ENCODE peak calls at places on chromosomes 3 and 15, in five cellular contexts. Y is neuronal stem cell, H is H1, E is mesenchymal stem cell, R is trophoblast cell. C is an unnamed sample.

GRCh38 chr3:24494616-24495333 is at the start of gene THRB:
- DNase-seq in Y (peak), H (peak), E (peak), R (peak), C (peak)

GRCh38 chr3:101340591-101340990 is 20.2 kb upstream of the IMPG2 start:
- DNase-seq in Y (no peak), H (no peak), E (no peak), R (no peak), C (no peak)

GRCh38 chr15:66842710-66843441 is 140.8 kb downstream of the SMAD6 start:
- DNase-seq in Y (no peak), H (no peak), E (peak), R (peak), C (no peak)

GRCh38 chr3:65342084-65342683 is 654.4 kb upstream of the ADAMTS9 start:
- DNase-seq in Y (peak), H (peak), E (peak), R (peak), C (peak)

GRCh38 chr3:151479452-151479851 is 18.6 kb upstream of the IGSF10 start:
- DNase-seq in Y (no peak), H (no peak), E (peak), R (no peak), C (no peak)

GRCh38 chr3:136149569-136150136 is 46.5 kb downstream of the MSL2 start:
- DNase-seq in Y (no peak), H (no peak), E (peak), R (no peak), C (no peak)

GRCh38 chr3:145719118-145719517 is 441.9 kb downstream of the PLOD2 start:
- DNase-seq in Y (no peak), H (no peak), E (no peak), R (no peak), C (no peak)

GRCh38 chr3:15347737-15348110 is 15.3 kb upstream of the SH3BP5 start:
- DNase-seq in Y (no peak), H (no peak), E (no peak), R (no peak), C (no peak)

GRCh38 chr3:13141991-13142412 is 68.8 kb upstream of the IQSEC1 start:
- DNase-seq in Y (peak), H (peak), E (peak), R (peak), C (peak)

GRCh38 chr3:66425566-66425965 is 75.3 kb downstream of the LRIG1 start:
- DNase-seq in Y (no peak), H (no peak), E (no peak), R (no peak), C (no peak)

GRCh38 chr3:45555666-45556065 is 38.9 kb upstream of the LIMD1 start:
- DNase-seq in Y (no peak), H (no peak), E (no peak), R (no peak), C (no peak)

GRCh38 chr3:44125882-44126281 is 115.8 kb upstream of the TOPAZ1 start:
- DNase-seq in Y (no peak), H (no peak), E (no peak), R (peak), C (no peak)

GRCh38 chr3:172892158-172892557 is 141.6 kb downstream of the ECT2 start:
- DNase-seq in Y (no peak), H (no peak), E (peak), R (no peak), C (no peak)

GRCh38 chr3:8301977-8302589 is 199.5 kb upstream of the LMCD1 start:
- DNase-seq in Y (peak), H (no peak), E (peak), R (peak), C (no peak)

GRCh38 chr15:65917407-65917756 is 48.1 kb downstream of the RAB11A start:
- DNase-seq in Y (no peak), H (no peak), E (no peak), R (no peak), C (no peak)

GRCh38 chr15:74651251-74651741 is 35.7 kb downstream of the CLK3 start:
- DNase-seq in Y (no peak), H (no peak), E (no peak), R (no peak), C (no peak)

GRCh38 chr3:50179710-50180109 is 11.7 kb upstream of the GNAT1 start:
- DNase-seq in Y (no peak), H (no peak), E (no peak), R (peak), C (no peak)

GRCh38 chr3:52986049-52986448 is 59.8 kb downstream of the SFMBT1 start:
- DNase-seq in Y (no peak), H (no peak), E (peak), R (no peak), C (no peak)

GRCh38 chr3:172924546-172924945 is 174.0 kb downstream of the ECT2 start:
- DNase-seq in Y (no peak), H (no peak), E (no peak), R (no peak), C (no peak)

GRCh38 chr15:56739964-56740640 is 6.8 kb upstream of the ZNF280D start:
- DNase-seq in Y (no peak), H (peak), E (no peak), R (no peak), C (peak)

GRCh38 chr3:153896197-153896596 is 225.0 kb upstream of the ARHGEF26 start:
- DNase-seq in Y (no peak), H (no peak), E (no peak), R (no peak), C (no peak)

GRCh38 chr15:91101356-91101920 is 1.4 kb downstream of the SV2B start:
- DNase-seq in Y (no peak), H (no peak), E (no peak), R (no peak), C (no peak)

GRCh38 chr15:74375303-74375693 is 7.9 kb upstream of the CYP11A1 start:
- DNase-seq in Y (peak), H (peak), E (peak), R (peak), C (peak)

GRCh38 chr15:43509002-43509922 is 8.1 kb upstream of the MAP1A start:
- DNase-seq in Y (no peak), H (no peak), E (peak), R (no peak), C (no peak)

GRCh38 chr3:37287776-37288175 is 113.4 kb upstream of the LRRFIP2 start:
- DNase-seq in Y (no peak), H (no peak), E (peak), R (no peak), C (no peak)

GRCh38 chr3:182364323-182364722 is 429.0 kb upstream of the ATP11B start:
- DNase-seq in Y (no peak), H (no peak), E (no peak), R (no peak), C (no peak)

GRCh38 chr3:53254190-53254809 is 1.5 kb downstream of the TKT start:
- DNase-seq in Y (no peak), H (no peak), E (peak), R (no peak), C (no peak)

GRCh38 chr3:9403463-9403862 is 6.0 kb downstream of the SETD5 start:
- DNase-seq in Y (no peak), H (no peak), E (no peak), R (no peak), C (no peak)

GRCh38 chr3:111392911-111393351 is 149.1 kb upstream of the CD96 start:
- DNase-seq in Y (no peak), H (no peak), E (peak), R (peak), C (no peak)

GRCh38 chr3:100737334-100737733 is 28.0 kb downstream of the TFG start:
- DNase-seq in Y (peak), H (no peak), E (peak), R (peak), C (no peak)

GRCh38 chr15:37019479-37020433 is 80.6 kb downstream of the MEIS2 start:
- DNase-seq in Y (no peak), H (no peak), E (peak), R (no peak), C (no peak)

GRCh38 chr15:58109419-58109818 is 28.8 kb upstream of the AQP9 start:
- DNase-seq in Y (no peak), H (no peak), E (no peak), R (no peak), C (no peak)

GRCh38 chr3:76502076-76502475 is 537.8 kb upstream of the ROBO2 start:
- DNase-seq in Y (no peak), H (no peak), E (no peak), R (no peak), C (no peak)

GRCh38 chr3:76497636-76498035 is 542.3 kb upstream of the ROBO2 start:
- DNase-seq in Y (peak), H (peak), E (peak), R (peak), C (peak)

GRCh38 chr3:76505202-76505875 is 534.6 kb upstream of the ROBO2 start:
- DNase-seq in Y (no peak), H (no peak), E (no peak), R (no peak), C (no peak)

GRCh38 chr3:76501315-76501714 is 538.6 kb upstream of the ROBO2 start:
- DNase-seq in Y (no peak), H (no peak), E (no peak), R (no peak), C (no peak)

DNA sequence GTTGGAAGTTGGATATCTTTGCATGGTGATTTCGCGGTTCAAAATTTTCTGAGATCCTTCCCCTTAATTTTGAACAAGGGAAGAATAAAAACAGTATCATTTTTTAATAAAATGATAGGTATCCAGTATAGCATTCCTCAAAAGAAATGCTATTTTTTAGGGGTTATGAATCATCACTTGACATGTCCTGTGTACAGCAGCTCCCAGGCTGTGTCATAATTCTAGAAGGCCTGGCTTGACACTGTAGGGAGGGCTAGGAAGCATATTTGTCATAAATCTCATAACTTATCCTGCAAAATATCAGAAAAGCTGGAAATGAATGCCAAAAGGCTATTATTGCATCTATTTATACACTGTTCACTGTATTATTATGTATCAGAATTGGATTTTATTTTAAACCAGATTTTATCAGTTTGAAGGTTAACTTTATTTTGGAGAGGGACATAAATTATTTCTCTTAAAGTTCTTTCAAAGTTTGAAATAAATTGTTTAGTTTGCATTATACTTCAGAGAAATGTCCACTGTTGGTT is 539.1 kb upstream of the ROBO2 start:
- DNase-seq in Y (no peak), H (no peak), E (no peak), R (no peak), C (no peak)
- H4K91ac ChIP-seq in Y (no peak), H (no peak), E (no peak), R (no peak), C (no peak)

DNA sequence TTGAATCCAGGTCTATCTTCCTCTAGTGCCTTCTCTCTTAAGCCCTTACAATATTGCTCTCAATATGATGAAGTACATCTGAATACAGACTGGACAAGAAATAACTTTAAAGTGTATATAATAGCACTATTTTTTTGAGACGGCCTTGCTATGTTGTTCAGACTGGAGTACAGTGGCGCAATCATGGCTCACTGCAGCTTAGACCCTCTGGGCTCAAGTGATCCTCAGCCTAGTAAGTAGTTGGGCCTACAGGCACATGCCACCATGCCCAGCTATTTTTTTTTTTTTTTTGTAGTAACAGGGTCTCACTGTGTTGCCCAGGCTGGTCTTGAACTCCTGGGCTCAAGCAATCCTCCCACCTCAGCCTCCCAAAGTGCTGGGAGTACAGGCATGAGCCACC is 53.6 kb downstream of the MAP3K13 start:
- DNase-seq in Y (no peak), H (no peak), E (no peak), R (no peak), C (no peak)
- H2BK12ac ChIP-seq in Y (no peak), H (no peak), E (no peak), R (no peak), C (no peak)

GRCh38 chr15:27219636-27220035 is 248.7 kb downstream of the GABRG3 start:
- DNase-seq in Y (no peak), H (no peak), E (no peak), R (no peak), C (no peak)

GRCh38 chr15:27222479-27222878 is 251.5 kb downstream of the GABRG3 start:
- DNase-seq in Y (no peak), H (no peak), E (peak), R (no peak), C (no peak)

GRCh38 chr15:27223166-27223565 is 252.2 kb downstream of the GABRG3 start:
- DNase-seq in Y (no peak), H (no peak), E (no peak), R (no peak), C (no peak)

GRCh38 chr15:27220199-27220598 is 249.2 kb downstream of the GABRG3 start:
- DNase-seq in Y (no peak), H (no peak), E (no peak), R (no peak), C (no peak)
- H4K91ac ChIP-seq in Y (no peak), H (no peak), E (no peak), R (no peak), C (no peak)

DNA sequence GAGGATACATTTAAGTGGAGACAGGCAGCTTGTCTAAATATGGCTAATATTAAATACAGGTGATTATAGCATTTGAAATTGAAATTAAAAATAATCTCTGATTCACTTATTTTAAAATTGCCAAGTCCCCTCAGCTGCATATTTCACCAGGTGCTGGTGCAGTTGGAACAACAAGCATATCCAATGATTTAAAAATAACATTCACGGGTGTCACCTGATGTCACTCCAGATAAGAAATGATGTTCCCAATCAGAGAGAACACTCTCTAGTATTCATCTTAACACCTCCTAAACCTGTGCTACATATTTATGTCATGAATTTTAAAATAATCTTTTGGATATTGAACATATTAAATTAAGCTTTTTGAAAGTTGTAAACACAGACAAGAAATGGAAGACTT is 249.9 kb downstream of the CADM2 start:
- DNase-seq in Y (no peak), H (no peak), E (no peak), R (no peak), C (no peak)
- H2BK12ac ChIP-seq in Y (no peak), H (no peak), E (no peak), R (no peak), C (no peak)

GRCh38 chr3:171833006-171833405 is 10.1 kb upstream of the TMEM212 start:
- DNase-seq in Y (no peak), H (no peak), E (no peak), R (no peak), C (no peak)
- H4K91ac ChIP-seq in Y (no peak), H (no peak), E (no peak), R (no peak), C (no peak)

GRCh38 chr3:184639351-184639750 is 72.5 kb downstream of the MAGEF1 start:
- DNase-seq in Y (no peak), H (no peak), E (peak), R (no peak), C (no peak)
- H2BK12ac ChIP-seq in Y (peak), H (no peak), E (no peak), R (peak), C (no peak)

DNA sequence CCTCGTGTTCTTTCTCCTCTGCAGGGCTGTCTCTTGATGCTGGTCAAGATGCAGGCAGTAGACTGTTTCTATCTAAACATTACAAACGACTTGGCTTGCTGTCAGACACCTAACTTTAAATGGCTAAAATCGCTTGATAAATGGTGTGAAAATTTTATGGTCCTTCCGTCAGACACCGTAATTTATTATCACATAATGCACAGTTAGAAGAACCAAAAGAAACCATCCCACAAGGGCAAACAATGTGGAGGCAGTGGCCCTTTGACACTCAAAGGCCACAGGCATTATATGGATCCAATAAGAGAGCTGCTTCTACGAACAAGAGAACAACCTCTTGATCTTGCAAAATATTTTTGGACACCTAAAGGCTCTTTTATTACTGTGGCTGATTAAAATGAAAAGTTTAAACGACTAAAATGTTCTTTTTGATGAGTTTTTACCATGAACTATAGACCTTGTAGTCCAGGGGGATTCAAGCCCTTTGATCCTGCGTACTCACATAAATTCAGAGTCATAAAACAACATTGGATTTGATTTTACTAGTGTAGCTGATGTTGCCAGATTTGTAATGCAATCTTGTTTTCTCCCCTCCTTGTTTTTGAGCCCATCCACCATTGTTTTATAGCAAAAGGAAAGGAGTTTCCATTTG is 202.8 kb downstream of the FMN1 start:
- DNase-seq in Y (no peak), H (no peak), E (no peak), R (no peak), C (no peak)
- H4K91ac ChIP-seq in Y (no peak), H (no peak), E (no peak), R (no peak), C (no peak)

DNA sequence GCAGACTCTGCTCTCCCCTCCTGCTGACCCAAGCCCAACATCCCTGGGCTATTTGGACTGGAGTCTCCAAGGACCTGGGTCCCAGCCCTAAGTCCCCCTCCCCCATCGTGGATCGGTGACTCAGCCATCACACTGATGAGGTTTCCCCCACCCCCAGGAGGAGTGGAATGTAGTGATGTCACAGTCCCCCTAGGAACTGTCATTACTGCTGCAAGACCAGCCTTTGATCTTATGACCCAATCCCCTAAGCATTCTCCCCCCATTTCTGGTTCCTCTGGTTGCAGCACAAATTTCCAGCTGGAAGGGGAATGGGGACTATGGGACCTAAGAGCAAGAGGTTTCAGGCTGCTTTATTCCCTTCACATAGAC is 63.4 kb upstream of the CSPG4 start:
- DNase-seq in Y (no peak), H (no peak), E (peak), R (peak), C (no peak)
- H2BK12ac ChIP-seq in Y (no peak), H (peak), E (no peak), R (peak), C (no peak)